ENCODE peak calls at places on chromosomes 1 and 21, in nine cellular contexts. F is HAP-1; E is fibroblast of the aortic adventitia; I is GM12864; X is cerebellum; K is stimulated activated CD4-positive, alpha-beta T cell treated with anti-CD3 and anti-CD28 coated beads, Interleukin-15, amount 100 ng/mL, for 48 hours; R is HEK293T; V is activated naive CD4-positive, alpha-beta T cell treated with anti-CD3 and anti-CD28 coated beads, Interleukin-2, amount 50 U/mL, for 16 hours; L is A549. T is an unnamed sample.

GRCh38 chr1:244735404-244735803 is 82.5 kb downstream of the DESI2 start:
- DNase-seq in X (no peak), V (no peak), L (peak; percentile 38), E (no peak), R (no peak), I (no peak), K (no peak), F (no peak), T (no peak)

GRCh38 chr1:26278303-26278702 is 1.6 kb upstream of the SH3BGRL3 start:
- DNase-seq in K (no peak), V (no peak), F (no peak), X (no peak), E (peak; percentile 95), R (no peak), L (no peak), I (no peak), T (no peak)

GRCh38 chr1:41017141-41018024 is 4.1 kb downstream of the SLFNL1 start:
- DNase-seq in K (no peak), V (no peak), I (no peak), R (no peak), E (no peak), L (no peak), X (no peak), F (no peak), T (no peak)

GRCh38 chr1:30675761-30676160 is 47.6 kb downstream of the MATN1 start:
- DNase-seq in I (no peak), R (no peak), X (no peak), K (no peak), V (no peak), F (no peak), E (peak; percentile 84), L (no peak), T (no peak)

GRCh38 chr1:109248797-109249629 is at the start of gene CELSR2:
- DNase-seq in E (peak; percentile 39), I (no peak), X (peak; percentile 88), F (peak; percentile 80), L (peak; percentile 56), R (peak; percentile 96), K (peak; percentile 41), V (peak; percentile 65), T (no peak)

GRCh38 chr1:180151508-180151907 is 3.2 kb upstream of the QSOX1 start:
- DNase-seq in V (no peak), R (no peak), E (peak; percentile 89), X (no peak), K (no peak), L (peak; percentile 36), I (no peak), F (no peak), T (no peak)

GRCh38 chr1:203037509-203038190 is 11.4 kb downstream of the PPFIA4 start:
- DNase-seq in R (no peak), I (no peak), V (no peak), K (no peak), L (no peak), X (peak; percentile 5), E (no peak), F (no peak), T (no peak)

GRCh38 chr1:175192111-175192629 is 406 bp downstream of the KIAA0040 start:
- DNase-seq in I (no peak), R (peak; percentile 32), L (peak; percentile 7), K (no peak), E (peak; percentile 21), X (peak; percentile 39), F (peak; percentile 26), V (peak; percentile 42), T (peak; percentile 63)

GRCh38 chr21:27268290-27268689 is 301.4 kb upstream of the ADAMTS5 start:
- DNase-seq in E (peak; percentile 54), R (no peak), K (no peak), V (no peak), X (no peak), L (no peak), I (no peak), F (no peak), T (no peak)

GRCh38 chr1:244165021-244165420 is 113.9 kb downstream of the ZBTB18 start:
- DNase-seq in F (no peak), X (no peak), E (no peak), V (no peak), I (no peak), L (no peak), R (no peak), K (no peak), T (no peak)

GRCh38 chr1:116909511-116910378 is at the start of gene PTGFRN:
- DNase-seq in R (peak; percentile 87), F (peak; percentile 51), K (peak; percentile 6), V (peak; percentile 44), X (peak; percentile 12), E (peak; percentile 65), I (no peak), L (peak; percentile 51), T (peak; percentile 54)

GRCh38 chr1:156765664-156766063 is 1.7 kb upstream of the PRCC start:
- DNase-seq in L (no peak), V (no peak), X (no peak), F (no peak), K (no peak), E (no peak), R (no peak), I (no peak), T (no peak)

GRCh38 chr1:245717611-245718010 is 562.8 kb downstream of the KIF26B start:
- DNase-seq in R (no peak), E (no peak), F (no peak), V (no peak), L (no peak), X (no peak), K (no peak), I (no peak), T (no peak)

GRCh38 chr1:220881918-220882891 is 3.0 kb downstream of the HLX start:
- DNase-seq in K (no peak), L (no peak), X (no peak), F (no peak), V (no peak), E (peak; percentile 78), I (no peak), R (no peak), T (no peak)

GRCh38 chr1:29236993-29237905 is 927 bp downstream of the PTPRU start:
- DNase-seq in X (peak; percentile 31), L (peak; percentile 22), V (peak; percentile 26), E (peak; percentile 48), K (no peak), R (peak; percentile 65), I (no peak), F (peak; percentile 33), T (peak; percentile 30)

GRCh38 chr1:181137217-181137743 is 48.8 kb downstream of the IER5 start:
- DNase-seq in F (no peak), K (no peak), X (no peak), R (no peak), I (no peak), L (no peak), V (no peak), E (no peak), T (no peak)

GRCh38 chr1:31839662-31840343 is 24.0 kb upstream of the SPOCD1 start:
- DNase-seq in F (no peak), R (no peak), V (no peak), E (peak; percentile 54), I (no peak), K (no peak), L (no peak), X (no peak), T (no peak)

GRCh38 chr1:30425046-30425445 is 298.3 kb downstream of the MATN1 start:
- DNase-seq in X (no peak), K (no peak), I (no peak), R (no peak), F (no peak), V (no peak), L (no peak), E (no peak), T (peak; percentile 2)

GRCh38 chr1:21318714-21319159 is 28.5 kb upstream of the ECE1 start:
- DNase-seq in I (no peak), V (no peak), L (no peak), X (no peak), R (peak; percentile 73), E (peak; percentile 89), K (no peak), F (no peak), T (peak; percentile 87)

GRCh38 chr21:35563885-35564451 is 496.4 kb downstream of the SETD4 start:
- DNase-seq in K (no peak), L (no peak), E (peak; percentile 99), I (no peak), F (no peak), X (no peak), R (no peak), V (no peak), T (peak; percentile 34)

GRCh38 chr1:160354388-160354985 is 11.3 kb downstream of the NCSTN start:
- DNase-seq in X (no peak), R (peak; percentile 70), I (no peak), F (no peak), L (peak; percentile 30), E (peak; percentile 14), V (no peak), K (no peak), T (no peak)

GRCh38 chr21:43959231-43960041 is 52.7 kb upstream of the TRAPPC10 start:
- DNase-seq in V (no peak), R (no peak), K (no peak), X (peak; percentile 33), F (no peak), L (no peak), E (no peak), I (no peak), T (no peak)

GRCh38 chr1:10473145-10473765 is 926 bp upstream of the DFFA start:
- DNase-seq in I (no peak), E (no peak), X (no peak), R (no peak), K (no peak), V (no peak), L (no peak), F (no peak), T (no peak)

GRCh38 chr1:38235705-38236104 is 189.1 kb upstream of the POU3F1 start:
- DNase-seq in R (no peak), K (no peak), L (no peak), E (peak; percentile 4), V (no peak), I (no peak), X (no peak), F (no peak), T (no peak)

GRCh38 chr1:219367496-219367895 is 193.8 kb downstream of the LYPLAL1 start:
- DNase-seq in I (no peak), V (no peak), K (no peak), X (no peak), F (no peak), R (no peak), E (no peak), L (no peak), T (no peak)